ENCODE peak calls at places on chromosome X, in four cellular contexts. R is activated CD4-positive, alpha-beta T cell treated with anti-CD3 and anti-CD28 coated beads for 24 hours; B is OCI-LY7; D is stimulated activated CD4-positive, alpha-beta T cell treated with anti-CD3 and anti-CD28 coated beads, TNF-alpha, amount 100 ng/mL, for 4 hours. G is an unnamed sample.

GRCh38 chrX:43654431-43655150 is 1.5 kb upstream of the MAOA start:
- DNase-seq in B (peak; percentile 89), R (peak; percentile 68), D (peak; percentile 64), G (peak; percentile 83)

GRCh38 chrX:130263016-130263415 is 5.7 kb downstream of the ZNF280C start:
- DNase-seq in R (no peak), B (no peak), D (no peak), G (no peak)

GRCh38 chrX:56782791-56783449 is 53.9 kb downstream of the NBDY start:
- DNase-seq in D (no peak), R (no peak), B (no peak), G (no peak)

GRCh38 chrX:68146054-68146453 is 287.2 kb downstream of the OPHN1 start:
- DNase-seq in R (no peak), D (no peak), B (peak; percentile 2), G (peak; percentile 58)

GRCh38 chrX:125295337-125295736 is 24.3 kb upstream of the TEX13C start:
- DNase-seq in B (no peak), R (no peak), D (no peak), G (peak; percentile 73)

GRCh38 chrX:276588-277171 is 4.5 kb upstream of the PLCXD1 start:
- DNase-seq in B (no peak), R (no peak), D (peak; percentile 21), G (peak; percentile 19)

GRCh38 chrX:2767631-2768455 is 16.0 kb downstream of the XG start:
- DNase-seq in R (no peak), B (no peak), D (no peak), G (no peak)

GRCh38 chrX:19017271-19017670 is 33.4 kb upstream of the PHKA2 start:
- DNase-seq in D (no peak), R (no peak), B (peak; percentile 8), G (no peak)

GRCh38 chrX:150767045-150767395 is 73.8 kb downstream of the MTMR1 start:
- DNase-seq in R (no peak), B (no peak), D (no peak), G (no peak)

GRCh38 chrX:15215366-15215765 is 54.5 kb downstream of the ASB9 start:
- DNase-seq in R (no peak), B (no peak), D (no peak), G (no peak)

GRCh38 chrX:23373129-23373804 is 38.6 kb downstream of the PTCHD1 start:
- DNase-seq in B (no peak), R (no peak), D (no peak), G (peak; percentile 87)

G was measured in renal cortical epithelial cell.